ENCODE peak calls at places on chromosome 22, in eight cellular contexts. F is T-cell; V is pulmonary artery endothelial cell; T is fibroblast of pulmonary artery; W is cardiac muscle cell; Q is IMR-90; S is stimulated activated CD4-positive, alpha-beta T cell treated with anti-CD3 and anti-CD28 coated beads, Interleukin-4, amount 100 ng/mL, for 4 hours; J is ureter. H is an unnamed sample.

GRCh38 chr22:36554101-36554500 is 25.1 kb upstream of the EIF3D start:
- DNase-seq in F (no peak), V (no peak), T (no peak), W (no peak), Q (no peak), S (no peak), J (no peak), H (no peak)

GRCh38 chr22:29043906-29044575 is 17.6 kb downstream of the C22orf31 start:
- DNase-seq in F (no peak), V (no peak), T (peak), W (no peak), Q (peak), S (no peak), J (no peak), H (no peak)

GRCh38 chr22:43878079-43878795 is 13.6 kb downstream of the PNPLA5 start:
- DNase-seq in F (no peak), V (no peak), T (peak), W (no peak), Q (peak), S (no peak), J (no peak), H (no peak)

GRCh38 chr22:20588843-20589581 is 81.6 kb downstream of the MED15 start:
- DNase-seq in F (no peak), V (no peak), T (no peak), W (no peak), Q (no peak), S (no peak), J (no peak), H (no peak)

GRCh38 chr22:29073618-29074275 is 912 bp downstream of the KREMEN1 start:
- DNase-seq in F (no peak), V (no peak), T (no peak), W (peak), Q (no peak), S (peak), J (peak), H (peak)

GRCh38 chr22:25745341-25746011 is 3.5 kb downstream of the MYO18B start:
- DNase-seq in F (no peak), V (no peak), T (peak), W (no peak), Q (peak), S (no peak), J (no peak), H (no peak)

GRCh38 chr22:38012604-38013072 is 28.3 kb upstream of the SOX10 start:
- DNase-seq in F (no peak), V (no peak), T (peak), W (no peak), Q (peak), S (no peak), J (no peak), H (no peak)

GRCh38 chr22:30305519-30305905 is 16.2 kb upstream of the CASTOR1 start:
- DNase-seq in F (peak), V (no peak), T (peak), W (no peak), Q (no peak), S (no peak), J (peak), H (peak)

GRCh38 chr22:41976070-41976901 is 7.0 kb downstream of the SEPTIN3 start:
- DNase-seq in F (peak), V (no peak), T (no peak), W (peak), Q (no peak), S (peak), J (no peak), H (peak)

GRCh38 chr22:36853407-36854099 is 7.3 kb upstream of the NCF4 start:
- DNase-seq in F (peak), V (no peak), T (peak), W (peak), Q (peak), S (peak), J (peak), H (peak)

GRCh38 chr22:38062782-38063181 is 5.6 kb downstream of the PICK1 start:
- DNase-seq in F (no peak), V (no peak), T (no peak), W (no peak), Q (no peak), S (no peak), J (no peak), H (peak)